ENCODE peak calls at places on chromosomes 13 and 19, in seven cellular contexts. C is stimulated activated CD4-positive, alpha-beta T cell treated with anti-CD3 and anti-CD28 coated beads, Interleukin-12 subunit alpha, Interleukin-12 subunit beta, amount 100 ng/mL, for 24 hours; A is MV-4-11; P is midbrain; W is retina; Z is epithelial cell of esophagus; H is KG1. G is an unnamed sample.

GRCh38 chr13:107838592-107839161 is 376.7 kb downstream of the LIG4 start:
- DNase-seq in A (no peak), H (no peak), W (no peak), C (no peak), Z (no peak), P (no peak), G (no peak)

GRCh38 chr13:50129065-50129922 is 114.0 kb downstream of the KCNRG start:
- DNase-seq in Z (no peak), H (no peak), W (peak), C (no peak), P (no peak), A (peak), G (no peak)

GRCh38 chr13:67725999-67726398 is 495.9 kb upstream of the PCDH9 start:
- DNase-seq in W (no peak), C (no peak), Z (no peak), P (no peak), H (no peak), A (no peak), G (no peak)

GRCh38 chr19:18897108-18898029 is 1.4 kb upstream of the CERS1 start:
- DNase-seq in C (no peak), Z (no peak), W (no peak), A (no peak), P (no peak), H (no peak), G (no peak)

GRCh38 chr19:4361152-4362037 is 18.0 kb downstream of the MPND start:
- DNase-seq in A (no peak), Z (no peak), P (no peak), W (no peak), C (no peak), H (no peak), G (no peak)

GRCh38 chr13:93987458-93987857 is 492.0 kb downstream of the DCT start:
- DNase-seq in Z (no peak), A (no peak), P (no peak), W (no peak), H (no peak), C (no peak), G (no peak)

GRCh38 chr13:39803156-39803555 is 147.7 kb downstream of the COG6 start:
- DNase-seq in C (no peak), A (no peak), P (no peak), W (no peak), H (no peak), Z (peak), G (no peak)

GRCh38 chr19:38031423-38031770 is 124.4 kb downstream of the SIPA1L3 start:
- DNase-seq in Z (no peak), W (no peak), A (no peak), H (no peak), C (no peak), P (no peak), G (no peak)

GRCh38 chr19:32294871-32295438 is 50.5 kb upstream of the ZNF507 start:
- DNase-seq in P (no peak), A (peak), W (no peak), H (no peak), C (no peak), Z (no peak), G (no peak)

GRCh38 chr19:3687774-3688706 is 12.2 kb downstream of the PIP5K1C start:
- DNase-seq in H (no peak), W (no peak), Z (peak), P (no peak), A (no peak), C (no peak), G (no peak)

GRCh38 chr19:17475541-17476115 is 5.3 kb downstream of the SLC27A1 start:
- DNase-seq in P (peak), A (peak), C (no peak), H (no peak), W (no peak), Z (peak), G (peak)

GRCh38 chr13:50323440-50324070 is 308.3 kb downstream of the KCNRG start:
- DNase-seq in C (no peak), H (no peak), A (no peak), P (no peak), Z (peak), W (no peak), G (no peak)

GRCh38 chr13:34577051-34577450 is 365.0 kb upstream of the NBEA start:
- DNase-seq in Z (peak), C (no peak), P (no peak), A (no peak), W (no peak), H (no peak), G (no peak)

GRCh38 chr13:51148223-51148951 is 37.3 kb upstream of the C13orf42 start:
- DNase-seq in A (no peak), Z (no peak), H (no peak), P (no peak), W (peak), C (no peak), G (no peak)

GRCh38 chr19:10074153-10074552 is 12.0 kb upstream of the SHFL start:
- DNase-seq in H (no peak), C (peak), P (no peak), A (peak), W (no peak), Z (peak), G (no peak)

GRCh38 chr13:112955271-112955937 is 13.6 kb upstream of the MCF2L start:
- DNase-seq in P (no peak), A (no peak), Z (no peak), W (no peak), H (no peak), C (no peak), G (no peak)

GRCh38 chr13:59493436-59493965 is 670.2 kb downstream of the DIAPH3 start:
- DNase-seq in A (no peak), H (no peak), W (no peak), Z (no peak), P (no peak), C (no peak), G (no peak)

GRCh38 chr19:6214881-6215541 is 64.8 kb downstream of the MLLT1 start:
- DNase-seq in P (no peak), W (no peak), A (no peak), C (no peak), H (no peak), Z (no peak), G (no peak)

GRCh38 chr13:111259058-111259457 is 61.4 kb upstream of the TEX29 start:
- DNase-seq in A (no peak), Z (no peak), H (no peak), P (no peak), C (no peak), W (no peak), G (no peak)

GRCh38 chr13:67355791-67356190 is 125.7 kb upstream of the PCDH9 start:
- DNase-seq in P (no peak), W (peak), Z (no peak), C (no peak), A (no peak), H (no peak), G (no peak)

GRCh38 chr19:6239871-6240676 is 39.7 kb downstream of the MLLT1 start:
- DNase-seq in A (no peak), H (no peak), P (no peak), C (no peak), W (no peak), Z (no peak), G (no peak)